ENCODE peak calls at places on chromosomes 7 and 10, in six cellular contexts. M is IMR-90, W is gastrocnemius medialis, P is right lobe of liver, I is HCT116, V is heart left ventricle. C is an unnamed sample.

GRCh38 chr10:33483124-33483794 is 148.8 kb upstream of the NRP1 start:
- ATAC-seq in M (no peak), W (no peak), P (no peak), I (no peak), V (no peak), C (no peak)

GRCh38 chr7:2497500-2498336 is 21.5 kb upstream of the GRIFIN start:
- ATAC-seq in M (peak; percentile 83), W (no peak), P (no peak), I (no peak), V (no peak), C (no peak)

GRCh38 chr10:92001995-92002394 is 78.4 kb downstream of the BTAF1 start:
- ATAC-seq in M (no peak), W (no peak), P (no peak), I (no peak), V (no peak), C (no peak)

GRCh38 chr7:39758234-39758970 is 135.0 kb downstream of the RALA start:
- ATAC-seq in M (no peak), W (no peak), P (no peak), I (no peak), V (peak; percentile 98), C (peak; percentile 31)

GRCh38 chr7:57642730-57643129 is 192.8 kb downstream of the ZNF716 start:
- ATAC-seq in M (no peak), W (no peak), P (no peak), I (no peak), V (no peak), C (no peak)

GRCh38 chr7:47466832-47467231 is 115.1 kb downstream of the TNS3 start:
- ATAC-seq in M (no peak), W (no peak), P (no peak), I (no peak), V (no peak), C (no peak)

GRCh38 chr7:55069271-55069792 is 50.5 kb downstream of the EGFR start:
- ATAC-seq in M (no peak), W (no peak), P (peak; percentile 75), I (no peak), V (no peak), C (no peak)

GRCh38 chr7:81210092-81211064 is 291.5 kb upstream of the SEMA3C start:
- ATAC-seq in M (peak; percentile 72), W (no peak), P (no peak), I (no peak), V (no peak), C (no peak)

GRCh38 chr7:24227603-24228359 is 56.2 kb upstream of the NPY start:
- ATAC-seq in M (no peak), W (no peak), P (no peak), I (no peak), V (no peak), C (no peak)

GRCh38 chr7:83684928-83685327 is 36.0 kb upstream of the SEMA3E start:
- ATAC-seq in M (no peak), W (no peak), P (no peak), I (peak; percentile 96), V (no peak), C (no peak)

DNA sequence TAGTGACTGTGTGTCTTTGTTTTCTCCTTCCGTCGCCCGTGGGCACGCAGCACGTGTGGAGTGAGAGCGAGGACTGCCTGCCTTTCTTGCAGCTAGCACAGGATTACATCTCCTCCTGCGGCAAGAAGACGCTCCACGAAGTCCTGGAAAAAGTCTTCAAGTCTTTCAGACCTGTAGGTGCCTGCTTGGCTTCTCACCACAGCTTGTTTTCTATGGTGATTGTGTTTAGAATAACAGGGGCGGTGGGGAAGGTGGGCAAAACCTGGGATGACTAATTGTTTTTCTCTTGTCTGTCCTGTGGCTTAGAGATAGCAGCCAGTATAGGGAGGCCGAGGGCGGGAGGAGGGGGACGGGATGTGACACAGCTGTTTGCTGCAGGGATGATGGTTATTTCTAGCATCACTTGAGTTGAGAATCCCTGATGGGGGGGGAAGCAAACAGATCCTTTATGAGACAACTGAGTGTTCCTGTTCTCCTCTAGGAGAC is 11.4 kb downstream of the MTURN start:
- ATAC-seq in M (no peak), W (no peak), P (no peak), I (no peak), V (peak; percentile 66), C (no peak)
- H3K4me1 ChIP-seq in M (peaks cover 5% of the 10 kb centered on the region), W (peaks cover 61% of the 10 kb centered on the region), P (no peaks in the 10 kb centered on the region), I (peaks cover 30% of the 10 kb centered on the region), V (peaks cover 14% of the 10 kb centered on the region), C (peaks cover 43% of the 10 kb centered on the region)

GRCh38 chr10:5681930-5682329 is 2.7 kb upstream of the TASOR2 start:
- ATAC-seq in M (no peak), W (no peak), P (no peak), I (no peak), V (no peak), C (no peak)

GRCh38 chr10:5683065-5683464 is 1.6 kb upstream of the TASOR2 start:
- ATAC-seq in M (no peak), W (no peak), P (no peak), I (no peak), V (no peak), C (no peak)

GRCh38 chr10:5685764-5686240 is 1.2 kb downstream of the TASOR2 start:
- ATAC-seq in M (peak; percentile 6), W (no peak), P (no peak), I (no peak), V (no peak), C (no peak)

GRCh38 chr10:5684971-5685763 is 529 bp downstream of the TASOR2 start:
- ATAC-seq in M (peak; percentile 56), W (peak; percentile 53), P (peak; percentile 56), I (peak; percentile 64), V (peak; percentile 25), C (peak; percentile 32)

DNA sequence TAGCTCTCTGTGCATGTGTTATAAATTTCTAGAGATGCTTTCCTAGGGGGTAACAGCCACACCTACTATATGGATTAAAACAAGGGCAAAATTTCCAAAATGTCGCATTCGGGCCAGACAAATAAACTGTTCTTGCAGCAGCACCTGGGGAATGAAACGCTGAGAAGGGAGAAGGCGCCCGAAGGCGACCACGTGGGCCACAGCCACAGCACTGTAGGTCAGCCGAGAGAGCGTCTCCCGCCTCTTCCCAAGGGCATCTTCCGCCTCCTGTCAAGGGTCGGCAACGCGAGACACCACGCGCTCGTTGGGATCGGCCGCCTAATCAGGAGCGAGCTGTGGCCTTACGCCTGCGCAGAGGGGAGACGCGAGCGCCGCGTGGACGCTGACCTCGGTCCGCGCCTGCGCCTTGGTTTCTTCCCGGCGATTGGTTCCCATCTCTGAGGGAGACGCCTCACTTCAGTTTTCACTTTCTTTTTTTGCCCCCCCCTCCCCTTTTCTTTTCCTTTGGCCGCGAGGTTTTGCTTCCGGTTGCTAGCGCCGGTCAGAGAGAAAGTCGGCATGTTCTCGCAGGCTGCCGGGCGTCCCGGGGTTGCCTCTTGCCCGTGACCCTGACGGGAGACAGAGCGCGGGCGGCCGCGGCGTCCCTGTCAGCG is at the start of gene TASOR2:
- ATAC-seq in M (peak; percentile 96), W (peak; percentile 95), P (peak; percentile 96), I (peak; percentile 90), V (peak; percentile 99), C (peak; percentile 99)
- TF ChIP-seq POLR2A in M (peak; percentile 86), W (peak; percentile 79), P (peak; percentile 50), I (peak; percentile 54), V (no peak), C (peak; percentile 58)

GRCh38 chr7:94296886-94297285 is 97.8 kb upstream of the COL1A2 start:
- ATAC-seq in M (no peak), W (no peak), P (no peak), I (no peak), V (no peak), C (no peak)
- H3K4me1 ChIP-seq in M (peaks cover 25% of the 10 kb centered on the region), W (no peaks in the 10 kb centered on the region), P (no peaks in the 10 kb centered on the region), I (peaks cover 23% of the 10 kb centered on the region), V (no peaks in the 10 kb centered on the region), C (peaks cover 72% of the 10 kb centered on the region)

GRCh38 chr10:122242266-122242665 is 28.8 kb upstream of the BTBD16 start:
- ATAC-seq in M (no peak), W (no peak), P (no peak), I (no peak), V (no peak), C (no peak)
- TF ChIP-seq POLR2A in M (no peak), W (no peak), P (no peak), I (no peak), V (no peak), C (no peak)

GRCh38 chr7:36288501-36288900 is 101.2 kb upstream of the ANLN start:
- ATAC-seq in M (no peak), W (no peak), P (no peak), I (no peak), V (no peak), C (no peak)

GRCh38 chr7:36287371-36288241 is 102.1 kb upstream of the ANLN start:
- ATAC-seq in M (no peak), W (peak; percentile 47), P (no peak), I (no peak), V (peak; percentile 55), C (no peak)

GRCh38 chr7:36286241-36286640 is 103.4 kb upstream of the ANLN start:
- ATAC-seq in M (no peak), W (no peak), P (no peak), I (no peak), V (no peak), C (no peak)

GRCh38 chr7:36285276-36285675 is 104.4 kb upstream of the ANLN start:
- ATAC-seq in M (no peak), W (peak; percentile 34), P (no peak), I (no peak), V (no peak), C (no peak)

DNA sequence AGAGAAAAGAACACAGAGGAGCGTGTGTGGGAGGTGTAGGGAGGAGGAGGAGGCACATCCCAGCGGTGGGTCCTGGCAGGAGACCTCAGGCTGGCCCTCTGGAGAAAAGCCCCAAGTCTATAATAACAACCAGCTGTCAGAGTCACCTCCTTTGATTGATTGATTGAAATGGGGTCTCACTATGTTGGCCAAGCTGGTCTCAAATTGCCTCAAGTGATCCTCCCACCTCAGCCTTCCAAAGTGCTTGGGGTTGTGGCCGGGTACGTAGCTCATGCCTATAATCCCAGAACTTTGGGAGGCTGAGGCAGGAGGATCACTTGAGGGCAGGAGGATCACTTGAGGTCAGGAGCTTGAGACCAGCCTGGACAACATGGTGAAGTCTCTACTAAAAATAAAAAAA is 103.0 kb upstream of the ANLN start:
- ATAC-seq in M (no peak), W (no peak), P (no peak), I (no peak), V (no peak), C (no peak)
- H3K4me1 ChIP-seq in M (peaks cover 11% of the 10 kb centered on the region), W (peaks cover 96% of the 10 kb centered on the region), P (peaks cover 23% of the 10 kb centered on the region), I (peaks cover 51% of the 10 kb centered on the region), V (peaks cover 9% of the 10 kb centered on the region), C (peaks cover 64% of the 10 kb centered on the region)

DNA sequence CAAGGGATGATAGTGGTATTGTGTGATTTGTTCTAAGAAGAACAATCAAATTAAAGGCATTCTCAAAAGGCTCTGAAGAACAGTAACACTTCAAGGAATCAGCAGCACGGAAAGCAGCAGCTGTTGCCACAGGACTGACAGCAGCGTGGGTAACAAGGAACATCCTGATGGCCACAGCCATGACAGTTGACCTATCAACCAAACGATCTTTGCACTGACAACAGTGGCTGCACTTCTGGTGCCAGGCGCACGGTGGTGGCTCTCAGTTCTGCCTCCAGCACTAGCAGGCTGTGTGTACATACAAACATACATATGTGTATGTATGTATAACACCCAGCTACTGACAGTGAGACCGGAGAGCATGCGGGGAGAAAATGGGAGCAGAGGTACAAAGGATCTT is 114.2 kb downstream of the ZFAND4 start:
- ATAC-seq in M (no peak), W (no peak), P (peak; percentile 90), I (no peak), V (no peak), C (no peak)
- TF ChIP-seq POLR2A in M (no peak), W (no peak), P (no peak), I (no peak), V (no peak), C (no peak)

C was measured in gastroesophageal sphincter.